ENCODE peak calls at places on chromosomes 7 and 10, in eight cellular contexts. H is HCT116; L is astrocyte; T is heart right ventricle; R is spleen; J is CD8-positive, alpha-beta T cell; A is upper lobe of right lung; Y is endodermal cell. P is an unnamed sample. For H3K36me3, the result is how much of the 10 kb centered on the place peaks cover.

GRCh38 chr10:16746856-16747255 is 70.4 kb downstream of the RSU1 start:
- DNase-seq in H (no peak), L (no peak), T (no peak), R (no peak), J (no peak), A (no peak), Y (no peak), P (no peak)

GRCh38 chr10:82394122-82394521 is 519.1 kb downstream of the NRG3 start:
- DNase-seq in H (no peak), L (no peak), T (peak), R (no peak), J (no peak), A (no peak), Y (no peak), P (no peak)

GRCh38 chr10:45379891-45380540 is 6.0 kb downstream of the ALOX5 start:
- DNase-seq in H (no peak), L (no peak), T (no peak), R (peak), J (no peak), A (peak), Y (no peak), P (peak)

GRCh38 chr7:68770649-68771048 is 827.6 kb upstream of the AUTS2 start:
- DNase-seq in H (no peak), L (no peak), T (peak), R (no peak), J (no peak), A (no peak), Y (no peak), P (no peak)

GRCh38 chr10:125761961-125762360 is 13.7 kb downstream of the MMP21 start:
- DNase-seq in H (no peak), L (no peak), T (no peak), R (no peak), J (no peak), A (no peak), Y (no peak), P (no peak)

GRCh38 chr7:141262101-141262819 is 188.4 kb downstream of the TMEM178B start:
- DNase-seq in H (no peak), L (no peak), T (no peak), R (no peak), J (no peak), A (no peak), Y (peak), P (no peak)

GRCh38 chr7:24970676-24971075 is 9.3 kb downstream of the OSBPL3 start:
- DNase-seq in H (no peak), L (peak), T (no peak), R (no peak), J (no peak), A (no peak), Y (no peak), P (no peak)

GRCh38 chr10:110698782-110699201 is 54.7 kb downstream of the RBM20 start:
- DNase-seq in H (no peak), L (no peak), T (peak), R (no peak), J (peak), A (no peak), Y (no peak), P (no peak)

GRCh38 chr7:41445432-41445831 is 257.5 kb downstream of the INHBA start:
- DNase-seq in H (no peak), L (no peak), T (no peak), R (no peak), J (no peak), A (no peak), Y (no peak), P (no peak)

GRCh38 chr7:50792342-50793114 is 9.8 kb upstream of the GRB10 start:
- DNase-seq in H (no peak), L (peak), T (peak), R (peak), J (no peak), A (peak), Y (peak), P (peak)

GRCh38 chr10:71835671-71836593 is 15.1 kb downstream of the PSAP start:
- DNase-seq in H (no peak), L (peak), T (peak), R (peak), J (no peak), A (no peak), Y (no peak), P (peak)

GRCh38 chr10:128173383-128173782 is 47.2 kb upstream of the MKI67 start:
- DNase-seq in H (no peak), L (no peak), T (no peak), R (no peak), J (no peak), A (no peak), Y (no peak), P (no peak)

GRCh38 chr7:98771519-98772241 is 98.1 kb downstream of the TMEM130 start:
- DNase-seq in H (no peak), L (peak), T (peak), R (no peak), J (no peak), A (no peak), Y (peak), P (peak)

GRCh38 chr7:152330827-152331226 is 105.0 kb downstream of the KMT2C start:
- DNase-seq in H (no peak), L (no peak), T (no peak), R (no peak), J (no peak), A (no peak), Y (no peak), P (no peak)

GRCh38 chr10:126290232-126290631 is 98.0 kb downstream of the ADAM12 start:
- DNase-seq in H (no peak), L (no peak), T (no peak), R (no peak), J (no peak), A (no peak), Y (no peak), P (no peak)

GRCh38 chr10:85642421-85643170 is 724.0 kb downstream of the GRID1 start:
- DNase-seq in H (peak), L (peak), T (no peak), R (no peak), J (no peak), A (no peak), Y (peak), P (no peak)

GRCh38 chr7:19020062-19020461 is 97.4 kb downstream of the TWIST1 start:
- DNase-seq in H (no peak), L (peak), T (no peak), R (no peak), J (no peak), A (no peak), Y (no peak), P (no peak)

GRCh38 chr10:110460111-110460809 is 37.4 kb upstream of the DUSP5 start:
- DNase-seq in H (no peak), L (peak), T (peak), R (peak), J (peak), A (no peak), Y (peak), P (peak)

GRCh38 chr7:157540606-157541294 is 203.9 kb downstream of the DNAJB6 start:
- DNase-seq in H (no peak), L (no peak), T (no peak), R (peak), J (no peak), A (peak), Y (no peak), P (no peak)

GRCh38 chr7:155701972-155702544 is 57.6 kb downstream of the RBM33 start:
- DNase-seq in H (no peak), L (no peak), T (no peak), R (no peak), J (no peak), A (no peak), Y (no peak), P (no peak)

GRCh38 chr7:136912339-136912738 is 43.9 kb downstream of the CHRM2 start:
- DNase-seq in H (no peak), L (peak), T (no peak), R (no peak), J (no peak), A (no peak), Y (no peak), P (no peak)

GRCh38 chr7:107939472-107940145 is 48.6 kb downstream of the DLD start:
- DNase-seq in H (no peak), L (peak), T (peak), R (no peak), J (no peak), A (no peak), Y (no peak), P (peak)

GRCh38 chr7:4794591-4795350 is 19.3 kb downstream of the AP5Z1 start:
- DNase-seq in H (no peak), L (peak), T (no peak), R (no peak), J (no peak), A (no peak), Y (peak), P (no peak)

GRCh38 chr7:98294798-98295382 is 13.4 kb downstream of the BRI3 start:
- DNase-seq in H (peak), L (no peak), T (peak), R (no peak), J (no peak), A (peak), Y (peak), P (no peak)

GRCh38 chr7:69739182-69739581 is 140.9 kb downstream of the AUTS2 start:
- DNase-seq in H (no peak), L (no peak), T (no peak), R (no peak), J (no peak), A (no peak), Y (no peak), P (no peak)

GRCh38 chr10:38146579-38147333 is 52.6 kb downstream of the ZNF37A start:
- DNase-seq in H (no peak), L (no peak), T (no peak), R (no peak), J (no peak), A (no peak), Y (no peak), P (no peak)

GRCh38 chr10:110706690-110707098 is 62.6 kb downstream of the RBM20 start:
- DNase-seq in H (peak), L (peak), T (no peak), R (no peak), J (no peak), A (no peak), Y (no peak), P (no peak)

GRCh38 chr7:44173911-44174693 is 15.1 kb downstream of the GCK start:
- DNase-seq in H (no peak), L (no peak), T (no peak), R (no peak), J (no peak), A (no peak), Y (peak), P (no peak)
- H3K27ac ChIP-seq in H (no peak), L (no peak), T (no peak), R (no peak), J (no peak), A (no peak), Y (no peak), P (no peak)

DNA sequence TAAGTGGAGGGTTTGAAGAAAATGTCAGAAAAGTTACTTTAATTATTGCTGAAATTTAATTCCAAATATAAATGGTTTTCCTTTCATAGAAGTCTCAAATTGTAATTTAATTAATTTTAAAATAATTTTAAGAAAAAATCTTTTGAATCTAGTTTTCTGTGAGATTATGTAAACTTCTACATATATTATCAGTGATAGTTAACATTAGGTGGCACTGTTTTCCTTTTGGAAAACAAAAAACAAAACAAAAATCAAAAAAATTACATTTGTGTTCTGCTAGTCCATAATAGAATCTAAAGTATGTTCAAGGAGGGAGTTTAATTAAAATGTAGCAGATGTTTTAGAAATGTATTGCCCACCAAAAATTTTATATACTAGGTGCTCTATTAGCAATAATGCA is 1456.7 kb downstream of the REEP3 start:
- DNase-seq in H (no peak), L (no peak), T (no peak), R (no peak), J (no peak), A (no peak), Y (no peak), P (no peak)
- TF ChIP-seq CTCF in H (peak), L (no peak), T (peak), R (no peak), J (no peak), A (peak), Y (peak), P (no peak)

GRCh38 chr7:148791506-148791905 is 92.6 kb downstream of the EZH2 start:
- DNase-seq in H (no peak), L (no peak), T (no peak), R (no peak), J (no peak), A (no peak), Y (no peak), P (no peak)

GRCh38 chr7:148794476-148794875 is 89.6 kb downstream of the EZH2 start:
- DNase-seq in H (no peak), L (no peak), T (no peak), R (no peak), J (no peak), A (no peak), Y (no peak), P (no peak)

GRCh38 chr7:148790327-148790726 is 91.6 kb downstream of the CUL1 start:
- DNase-seq in H (no peak), L (no peak), T (no peak), R (no peak), J (no peak), A (no peak), Y (no peak), P (no peak)

GRCh38 chr7:148790850-148791249 is 92.1 kb downstream of the CUL1 start:
- DNase-seq in H (no peak), L (no peak), T (no peak), R (no peak), J (no peak), A (no peak), Y (no peak), P (no peak)

GRCh38 chr7:148793590-148793989 is 90.5 kb downstream of the EZH2 start:
- DNase-seq in H (no peak), L (no peak), T (no peak), R (no peak), J (no peak), A (no peak), Y (no peak), P (no peak)
- H3K36me3 ChIP-seq in H (under half), L (under half), T (half or more), R (half or more), J (half or more), A (half or more), Y (half or more), P (half or more)

DNA sequence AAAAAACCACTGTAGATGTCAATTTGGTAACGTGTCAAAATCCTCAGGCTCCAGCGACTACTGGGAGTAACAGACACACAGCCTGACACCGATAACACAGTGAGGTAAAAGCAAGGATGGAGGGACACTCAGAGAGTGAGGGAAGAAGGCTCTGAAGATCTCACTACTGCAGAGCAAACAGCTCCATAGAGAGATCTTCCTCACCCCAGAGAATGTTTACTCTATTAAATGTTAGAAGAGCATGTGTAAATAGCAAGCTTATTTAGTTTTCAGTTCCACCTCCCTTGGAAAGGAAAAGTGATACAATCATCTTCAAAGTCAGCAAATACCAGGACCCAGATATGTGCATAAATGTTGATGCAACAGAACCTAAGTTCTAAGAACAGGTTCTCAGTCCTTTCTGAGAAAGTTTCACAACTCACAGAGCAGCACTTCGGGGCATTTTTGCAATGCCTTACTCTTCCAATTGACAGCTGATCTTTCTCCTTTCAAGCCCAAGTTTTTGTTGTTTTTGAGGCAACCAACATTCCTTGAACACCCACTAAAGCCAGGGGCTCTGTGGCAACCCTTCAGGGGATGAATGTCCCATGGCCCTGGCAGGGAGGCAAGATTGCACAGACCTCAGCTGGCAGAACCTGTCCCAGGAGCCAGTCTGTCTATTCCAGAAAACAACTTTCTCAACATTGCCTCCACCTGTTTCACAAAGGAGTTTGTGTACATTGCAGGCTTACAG is 177.4 kb downstream of the SFMBT2 start:
- DNase-seq in H (no peak), L (no peak), T (no peak), R (no peak), J (no peak), A (peak), Y (no peak), P (no peak)
- H3K27ac ChIP-seq in H (no peak), L (no peak), T (no peak), R (no peak), J (no peak), A (no peak), Y (no peak), P (no peak)

P was measured in tibial artery.